ENCODE peak calls at places on chromosome 18, in five cellular contexts. One of them, this sample, is unnamed.

GRCh38 chr18:50192903-50193795 is 1.8 kb downstream of the MYO5B start:
- DNase-seq in globus pallidus: no peak
- DNase-seq in fibroblast of the aortic adventitia: no peak
- DNase-seq in amniotic stem cell: no peak
- DNase-seq in activated CD4-positive, alpha-beta T cell treated with anti-CD3 and anti-CD28 coated beads, Interleukin-2, amount 10 ng/mL, durations not matched to agents 7 days and 5 days: no peak
- DNase-seq in this sample: peak; percentile 23

GRCh38 chr18:47932603-47933002 is 2.1 kb upstream of the SMAD2 start:
- DNase-seq in globus pallidus: no peak
- DNase-seq in fibroblast of the aortic adventitia: no peak
- DNase-seq in amniotic stem cell: no peak
- DNase-seq in activated CD4-positive, alpha-beta T cell treated with anti-CD3 and anti-CD28 coated beads, Interleukin-2, amount 10 ng/mL, durations not matched to agents 7 days and 5 days: no peak
- DNase-seq in this sample: peak; percentile 35

GRCh38 chr18:7598167-7599062 is 31.3 kb downstream of the PTPRM start:
- DNase-seq in globus pallidus: no peak
- DNase-seq in fibroblast of the aortic adventitia: peak; percentile 39
- DNase-seq in amniotic stem cell: no peak
- DNase-seq in activated CD4-positive, alpha-beta T cell treated with anti-CD3 and anti-CD28 coated beads, Interleukin-2, amount 10 ng/mL, durations not matched to agents 7 days and 5 days: no peak
- DNase-seq in this sample: no peak

GRCh38 chr18:70046207-70046606 is 98.5 kb upstream of the CD226 start:
- DNase-seq in globus pallidus: no peak
- DNase-seq in fibroblast of the aortic adventitia: peak; percentile 89
- DNase-seq in amniotic stem cell: no peak
- DNase-seq in activated CD4-positive, alpha-beta T cell treated with anti-CD3 and anti-CD28 coated beads, Interleukin-2, amount 10 ng/mL, durations not matched to agents 7 days and 5 days: no peak
- DNase-seq in this sample: peak; percentile 32

GRCh38 chr18:52070295-52070756 is 269.7 kb upstream of the DCC start:
- DNase-seq in globus pallidus: no peak
- DNase-seq in fibroblast of the aortic adventitia: no peak
- DNase-seq in amniotic stem cell: no peak
- DNase-seq in activated CD4-positive, alpha-beta T cell treated with anti-CD3 and anti-CD28 coated beads, Interleukin-2, amount 10 ng/mL, durations not matched to agents 7 days and 5 days: no peak
- DNase-seq in this sample: no peak

GRCh38 chr18:57542801-57543427 is 43.6 kb downstream of the FECH start:
- DNase-seq in globus pallidus: no peak
- DNase-seq in fibroblast of the aortic adventitia: peak; percentile 32
- DNase-seq in amniotic stem cell: peak; percentile 19
- DNase-seq in activated CD4-positive, alpha-beta T cell treated with anti-CD3 and anti-CD28 coated beads, Interleukin-2, amount 10 ng/mL, durations not matched to agents 7 days and 5 days: no peak
- DNase-seq in this sample: no peak

GRCh38 chr18:74493689-74494088 is 2.5 kb upstream of the CNDP2 start:
- DNase-seq in globus pallidus: no peak
- DNase-seq in fibroblast of the aortic adventitia: peak; percentile 77
- DNase-seq in amniotic stem cell: no peak
- DNase-seq in activated CD4-positive, alpha-beta T cell treated with anti-CD3 and anti-CD28 coated beads, Interleukin-2, amount 10 ng/mL, durations not matched to agents 7 days and 5 days: peak; percentile 80
- DNase-seq in this sample: peak; percentile 57

GRCh38 chr18:44033144-44033543 is 647.5 kb upstream of the SETBP1 start:
- DNase-seq in globus pallidus: no peak
- DNase-seq in fibroblast of the aortic adventitia: no peak
- DNase-seq in amniotic stem cell: no peak
- DNase-seq in activated CD4-positive, alpha-beta T cell treated with anti-CD3 and anti-CD28 coated beads, Interleukin-2, amount 10 ng/mL, durations not matched to agents 7 days and 5 days: peak; percentile 5
- DNase-seq in this sample: no peak

GRCh38 chr18:9613550-9614400 is 584 bp downstream of the PPP4R1 start:
- DNase-seq in globus pallidus: peak; percentile 37
- DNase-seq in fibroblast of the aortic adventitia: peak; percentile 47
- DNase-seq in amniotic stem cell: no peak
- DNase-seq in activated CD4-positive, alpha-beta T cell treated with anti-CD3 and anti-CD28 coated beads, Interleukin-2, amount 10 ng/mL, durations not matched to agents 7 days and 5 days: peak; percentile 46
- DNase-seq in this sample: peak; percentile 66

GRCh38 chr18:22102948-22103663 is 66.3 kb upstream of the GATA6 start:
- DNase-seq in globus pallidus: no peak
- DNase-seq in fibroblast of the aortic adventitia: no peak
- DNase-seq in amniotic stem cell: no peak
- DNase-seq in activated CD4-positive, alpha-beta T cell treated with anti-CD3 and anti-CD28 coated beads, Interleukin-2, amount 10 ng/mL, durations not matched to agents 7 days and 5 days: no peak
- DNase-seq in this sample: no peak

GRCh38 chr18:58754544-58755068 is 83.3 kb downstream of the MALT1 start:
- DNase-seq in globus pallidus: peak; percentile 59
- DNase-seq in fibroblast of the aortic adventitia: no peak
- DNase-seq in amniotic stem cell: no peak
- DNase-seq in activated CD4-positive, alpha-beta T cell treated with anti-CD3 and anti-CD28 coated beads, Interleukin-2, amount 10 ng/mL, durations not matched to agents 7 days and 5 days: no peak
- DNase-seq in this sample: no peak

GRCh38 chr18:75249672-75250470 is 39.3 kb downstream of the TSHZ1 start:
- DNase-seq in globus pallidus: no peak
- DNase-seq in fibroblast of the aortic adventitia: no peak
- DNase-seq in amniotic stem cell: no peak
- DNase-seq in activated CD4-positive, alpha-beta T cell treated with anti-CD3 and anti-CD28 coated beads, Interleukin-2, amount 10 ng/mL, durations not matched to agents 7 days and 5 days: peak; percentile 39
- DNase-seq in this sample: no peak

GRCh38 chr18:49851624-49852023 is 38.3 kb upstream of the ACAA2 start:
- DNase-seq in globus pallidus: no peak
- DNase-seq in fibroblast of the aortic adventitia: no peak
- DNase-seq in amniotic stem cell: no peak
- DNase-seq in activated CD4-positive, alpha-beta T cell treated with anti-CD3 and anti-CD28 coated beads, Interleukin-2, amount 10 ng/mL, durations not matched to agents 7 days and 5 days: no peak
- DNase-seq in this sample: no peak

GRCh38 chr18:31469629-31470028 is 22.1 kb downstream of the DSG3 start:
- DNase-seq in globus pallidus: no peak
- DNase-seq in fibroblast of the aortic adventitia: no peak
- DNase-seq in amniotic stem cell: no peak
- DNase-seq in activated CD4-positive, alpha-beta T cell treated with anti-CD3 and anti-CD28 coated beads, Interleukin-2, amount 10 ng/mL, durations not matched to agents 7 days and 5 days: no peak
- DNase-seq in this sample: no peak

GRCh38 chr18:54742654-54743053 is 85.6 kb upstream of the RAB27B start:
- DNase-seq in globus pallidus: peak; percentile 18
- DNase-seq in fibroblast of the aortic adventitia: peak; percentile 100
- DNase-seq in amniotic stem cell: peak; percentile 61
- DNase-seq in activated CD4-positive, alpha-beta T cell treated with anti-CD3 and anti-CD28 coated beads, Interleukin-2, amount 10 ng/mL, durations not matched to agents 7 days and 5 days: no peak
- DNase-seq in this sample: peak; percentile 23